ENCODE peak calls at places on chromosomes 2 and 18, in four cellular contexts. S, M, L and B are unnamed samples.

GRCh38 chr18:48837676-48838075 is 113.1 kb downstream of the SMAD7 start:
- DNase-seq in L (no peak), M (no peak), S (no peak), B (no peak)

GRCh38 chr2:64063454-64063853 is 44.2 kb upstream of the VPS54 start:
- DNase-seq in M (no peak), S (no peak), L (no peak), B (no peak)

GRCh38 chr18:25647404-25647803 is 295.4 kb upstream of the ZNF521 start:
- DNase-seq in L (no peak), M (no peak), S (no peak), B (no peak)

GRCh38 chr2:133266926-133267590 is 301.2 kb downstream of the NCKAP5 start:
- DNase-seq in L (no peak), M (no peak), S (no peak), B (no peak)

GRCh38 chr2:152562208-152562884 is 154.9 kb downstream of the PRPF40A start:
- DNase-seq in S (no peak), M (no peak), L (no peak), B (no peak)

GRCh38 chr2:222950886-222951285 is 90.0 kb downstream of the ACSL3 start:
- DNase-seq in M (peak), S (no peak), L (no peak), B (no peak)

GRCh38 chr2:99806758-99807157 is 316.9 kb upstream of the REV1 start:
- DNase-seq in L (no peak), S (no peak), M (peak), B (no peak)

GRCh38 chr2:44952143-44952805 is 10.8 kb downstream of the SIX3 start:
- DNase-seq in M (peak), S (peak), L (peak), B (no peak)

GRCh38 chr2:32699151-32699550 is 71.3 kb downstream of the TTC27 start:
- DNase-seq in L (no peak), M (no peak), S (no peak), B (no peak)

GRCh38 chr2:78973630-78974029 is 51.9 kb upstream of the REG3G start:
- DNase-seq in M (no peak), S (no peak), L (no peak), B (no peak)

GRCh38 chr2:238853724-238854123 is 5.8 kb downstream of the TWIST2 start:
- DNase-seq in M (peak), S (no peak), L (no peak), B (no peak)

GRCh38 chr2:162318280-162319222 is at the start of gene IFIH1:
- DNase-seq in S (peak), M (peak), L (peak), B (peak)

GRCh38 chr2:33810046-33810835 is 211.1 kb upstream of the FAM98A start:
- DNase-seq in L (no peak), M (peak), S (no peak), B (no peak)

GRCh38 chr2:43050866-43051265 is 175.5 kb downstream of the ZFP36L2 start:
- DNase-seq in S (no peak), M (no peak), L (no peak), B (no peak)

GRCh38 chr2:56534321-56534720 is 350.5 kb downstream of the CCDC85A start:
- DNase-seq in M (peak), S (no peak), L (no peak), B (no peak)

GRCh38 chr2:110804915-110805314 is 72.5 kb downstream of the ACOXL start:
- DNase-seq in M (no peak), S (peak), L (no peak), B (no peak)

GRCh38 chr18:31399336-31400032 is 22.9 kb downstream of the DSG4 start:
- DNase-seq in L (no peak), S (peak), M (no peak), B (no peak)

GRCh38 chr2:236637691-236638569 is 68.3 kb downstream of the ACKR3 start:
- DNase-seq in M (peak), L (no peak), S (no peak), B (no peak)

GRCh38 chr2:232950776-232951175 is 62.3 kb downstream of the NGEF start:
- DNase-seq in L (no peak), M (no peak), S (no peak), B (no peak)

GRCh38 chr2:121748202-121748601 is 7.2 kb upstream of the TSN start:
- DNase-seq in S (peak), M (peak), L (no peak), B (no peak)

GRCh38 chr18:24584205-24584604 is 123.8 kb downstream of the HRH4 start:
- DNase-seq in S (no peak), L (no peak), M (no peak), B (no peak)

GRCh38 chr2:52253605-52254004 is 1221.7 kb upstream of the NRXN1 start:
- DNase-seq in M (no peak), S (no peak), L (no peak), B (no peak)

GRCh38 chr2:226791056-226791486 is 8.5 kb downstream of the IRS1 start:
- DNase-seq in S (no peak), L (peak), M (peak), B (peak)

GRCh38 chr18:23852236-23853045 is 162.1 kb upstream of the TTC39C start:
- DNase-seq in L (no peak), S (no peak), M (no peak), B (no peak)

GRCh38 chr2:232480201-232481190 is 7.1 kb downstream of the ECEL1 start:
- DNase-seq in S (no peak), M (no peak), L (peak), B (no peak)

GRCh38 chr18:58862851-58863538 is 1.7 kb upstream of the ZNF532 start:
- DNase-seq in M (peak), S (no peak), L (no peak), B (no peak)

GRCh38 chr2:237165405-237166276 is 80.0 kb downstream of the COPS8 start:
- DNase-seq in L (no peak), S (peak), M (peak), B (no peak)

GRCh38 chr2:166334800-166335199 is 40.9 kb downstream of the SCN9A start:
- DNase-seq in L (no peak), M (no peak), S (no peak), B (no peak)

GRCh38 chr2:128309341-128310093 is 9.2 kb downstream of the HS6ST1 start:
- DNase-seq in S (no peak), L (peak), M (no peak), B (no peak)

GRCh38 chr2:44016282-44016681 is 20.5 kb upstream of the LRPPRC start:
- DNase-seq in L (peak), M (peak), S (peak), B (no peak)

GRCh38 chr2:159012142-159012541 is 43.7 kb downstream of the TANC1 start:
- DNase-seq in M (peak), L (no peak), S (no peak), B (no peak)

GRCh38 chr18:2657788-2658458 is 2.4 kb downstream of the SMCHD1 start:
- DNase-seq in S (peak), M (peak), L (no peak), B (no peak)

GRCh38 chr2:39466311-39466710 is 29.2 kb upstream of the MAP4K3 start:
- DNase-seq in L (no peak), M (no peak), S (no peak), B (no peak)

GRCh38 chr2:68319397-68320117 is at the start of gene CNRIP1:
- DNase-seq in L (peak), S (peak), M (peak), B (peak)

GRCh38 chr18:8217041-8217564 is 392.1 kb upstream of the RAB12 start:
- DNase-seq in M (no peak), S (no peak), L (no peak), B (no peak)

GRCh38 chr2:182740681-182741080 is 24.6 kb downstream of the DNAJC10 start:
- DNase-seq in M (no peak), L (no peak), S (no peak), B (no peak)

GRCh38 chr2:127523269-127523930 is 2.9 kb downstream of the IWS1 start:
- DNase-seq in S (no peak), M (no peak), L (no peak), B (no peak)

GRCh38 chr18:74534981-74535649 is 815 bp downstream of the CNDP1 start:
- DNase-seq in L (no peak), M (no peak), S (no peak), B (no peak)

GRCh38 chr2:121653035-121653434 is 3.8 kb upstream of the CLASP1 start:
- DNase-seq in M (no peak), S (no peak), L (no peak), B (no peak)

GRCh38 chr2:199484927-199485326 is 27.2 kb upstream of the SATB2 start:
- DNase-seq in L (no peak), M (peak), S (peak), B (no peak)
- TF ChIP-seq CTCF in L (no peak), M (peak), S (peak), B (no peak)

DNA sequence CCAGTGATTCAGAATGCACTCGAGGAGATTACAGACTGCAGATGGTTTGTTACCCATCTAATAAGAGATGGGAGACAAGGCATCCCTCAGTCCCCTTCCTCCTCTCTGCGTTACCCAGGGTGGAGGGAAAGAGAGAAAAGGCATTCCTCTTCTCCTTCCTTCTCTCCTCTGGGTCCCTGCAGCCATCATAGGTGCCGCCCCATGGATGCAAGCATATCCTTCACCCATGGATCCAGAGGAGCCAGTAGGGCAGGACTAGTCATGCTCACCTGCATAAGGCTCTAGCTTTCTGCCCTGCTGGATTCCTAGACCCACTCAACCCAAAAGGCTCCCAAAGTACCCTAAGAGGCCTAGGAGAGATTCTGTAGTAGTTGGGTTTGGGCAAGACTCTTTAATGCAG is 20.4 kb downstream of the CMPK2 start:
- DNase-seq in L (no peak), S (peak), M (no peak), B (no peak)
- H3K4me3 ChIP-seq in L (no peak), S (no peak), M (no peak), B (no peak)

DNA sequence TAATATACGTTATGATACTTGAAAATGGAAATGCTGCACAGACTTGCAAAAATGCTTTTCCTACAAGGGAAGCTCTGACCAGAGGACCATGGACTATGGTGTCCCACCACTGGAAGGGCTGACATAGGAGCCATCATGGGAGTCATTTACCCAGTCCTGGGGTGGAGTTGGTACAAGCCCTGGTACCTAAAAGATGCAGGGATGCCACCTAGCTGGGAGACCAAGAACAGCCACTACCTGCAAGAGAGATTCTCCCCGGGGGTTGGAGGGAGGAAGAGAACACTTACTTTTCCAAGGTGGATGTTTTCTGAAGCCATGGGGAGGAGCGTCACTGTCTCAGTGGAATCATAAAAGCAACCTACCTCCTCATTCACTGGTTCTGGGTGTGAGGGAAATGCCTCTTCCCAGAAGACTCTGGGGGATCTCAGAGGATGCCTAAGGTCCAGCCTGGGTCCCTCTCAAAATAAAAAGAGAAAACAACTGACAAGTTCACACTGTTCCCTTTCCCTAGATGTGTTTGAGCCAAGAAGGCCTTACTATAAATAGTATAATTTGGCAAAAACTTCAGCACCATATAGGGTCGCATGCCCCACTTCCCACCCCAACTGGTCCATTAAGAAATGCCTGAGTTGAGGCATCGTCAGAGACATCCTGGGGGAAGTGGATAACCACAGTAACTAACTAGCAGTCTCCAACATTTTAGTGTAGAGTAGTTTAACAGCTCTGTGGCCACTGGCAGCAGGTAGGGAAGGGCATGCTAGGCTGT is 39.9 kb downstream of the REEP1 start:
- DNase-seq in S (peak), L (no peak), M (no peak), B (no peak)
- TF ChIP-seq CTCF in S (peak), L (no peak), M (no peak), B (no peak)

GRCh38 chr2:191836471-191836852 is 10.4 kb downstream of the CAVIN2 start:
- DNase-seq in S (no peak), M (no peak), L (no peak), B (no peak)

GRCh38 chr2:191836853-191837769 is 9.8 kb downstream of the CAVIN2 start:
- DNase-seq in M (no peak), L (no peak), S (no peak), B (no peak)

GRCh38 chr2:191835100-191835499 is 11.8 kb downstream of the CAVIN2 start:
- DNase-seq in S (no peak), L (no peak), M (no peak), B (no peak)

GRCh38 chr2:191833356-191833755 is 13.5 kb downstream of the CAVIN2 start:
- DNase-seq in L (no peak), M (no peak), S (no peak), B (no peak)

DNA sequence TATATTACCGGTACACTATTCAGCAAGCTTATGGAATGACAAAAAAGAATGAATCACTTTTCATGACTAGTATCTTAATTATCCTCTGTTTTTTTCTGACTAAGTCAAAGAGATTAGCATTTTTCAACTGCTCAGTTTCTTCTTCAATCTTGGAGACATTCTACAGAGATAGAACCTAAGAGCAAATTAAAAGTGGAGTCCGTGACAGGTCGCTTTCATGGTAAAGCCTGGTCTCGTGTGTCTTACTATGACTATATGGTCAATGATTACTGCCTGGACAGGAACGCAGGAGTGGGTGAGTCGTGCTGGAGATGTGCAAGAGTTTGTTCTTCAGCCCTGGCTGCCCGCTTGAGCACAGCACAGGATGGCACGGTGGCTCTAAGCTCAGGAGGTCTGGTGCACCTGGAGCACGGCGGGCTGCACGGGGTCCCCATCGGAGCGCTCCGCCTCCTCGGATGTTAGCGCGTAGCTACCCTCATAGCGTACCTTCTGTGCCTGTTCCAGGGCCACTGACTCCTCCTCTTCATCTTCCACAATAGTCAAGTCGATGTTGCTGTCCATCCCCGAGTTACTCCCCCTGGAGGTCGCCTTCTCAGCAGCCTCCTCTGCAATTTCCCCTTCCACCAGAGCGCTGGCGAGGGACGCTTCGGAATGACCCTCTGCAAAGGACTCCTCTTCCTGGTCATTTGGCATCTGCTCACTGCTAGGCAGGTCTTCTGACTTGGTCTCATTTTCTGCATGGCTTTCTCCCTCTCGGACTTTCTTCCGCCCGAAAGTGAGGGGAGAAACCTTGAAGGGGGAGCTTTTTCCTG is 11.1 kb downstream of the CAVIN2 start:
- DNase-seq in M (no peak), L (no peak), S (no peak), B (no peak)
- H3K4me3 ChIP-seq in M (no peak), L (no peak), S (no peak), B (no peak)